ENCODE peak calls at places on chromosomes 5 and 9, in ten cellular contexts. F is lower lobe of right lung; G is gastrocnemius medialis; I is suprapubic skin; J is A549; Q is cardiac muscle cell; S is naive thymus-derived CD4-positive, alpha-beta T cell; Z is Peyer's patch; R is AG04450; E is right lobe of liver. D is an unnamed sample.

GRCh38 chr9:126752376-126752775 is 52.5 kb upstream of the ZBTB43 start:
- DNase-seq in I (no peak), Z (no peak), J (no peak), R (no peak), E (no peak), S (no peak), F (no peak), Q (no peak), G (no peak), D (no peak)

GRCh38 chr5:124162782-124163532 is 583.5 kb downstream of the ZNF608 start:
- DNase-seq in E (no peak), S (no peak), R (no peak), F (no peak), I (no peak), Q (no peak), G (no peak), Z (peak), J (no peak), D (peak)

GRCh38 chr9:13717356-13718057 is 438.0 kb upstream of the MPDZ start:
- DNase-seq in I (no peak), R (no peak), G (no peak), S (no peak), Z (no peak), J (no peak), Q (peak), E (no peak), F (no peak), D (no peak)

GRCh38 chr9:73470766-73471165 is 319.1 kb downstream of the ANXA1 start:
- DNase-seq in Z (no peak), J (no peak), G (no peak), I (no peak), E (no peak), S (no peak), Q (no peak), F (no peak), R (no peak), D (no peak)

GRCh38 chr5:140190868-140191209 is 15.9 kb downstream of the CYSTM1 start:
- DNase-seq in I (no peak), J (no peak), Q (no peak), S (no peak), R (no peak), Z (no peak), E (no peak), F (no peak), G (no peak), D (no peak)

GRCh38 chr5:142313693-142314092 is 11.1 kb downstream of the SPRY4 start:
- DNase-seq in E (no peak), S (no peak), R (no peak), Q (peak), I (no peak), J (no peak), G (no peak), Z (no peak), F (no peak), D (no peak)

GRCh38 chr5:167819406-167819805 is 472.0 kb upstream of the WWC1 start:
- DNase-seq in E (no peak), S (no peak), I (no peak), G (no peak), R (no peak), Q (no peak), F (no peak), J (no peak), Z (no peak), D (no peak)

GRCh38 chr9:112747094-112747493 is 3.5 kb upstream of the SNX30 start:
- DNase-seq in S (no peak), Q (no peak), J (no peak), R (no peak), E (no peak), F (no peak), Z (no peak), I (no peak), G (no peak), D (peak)

GRCh38 chr5:27682600-27682999 is 644.2 kb upstream of the CDH9 start:
- DNase-seq in E (no peak), Z (no peak), I (no peak), G (no peak), J (no peak), F (no peak), R (no peak), S (no peak), Q (peak), D (no peak)

GRCh38 chr9:98094316-98094715 is 24.7 kb downstream of the TRIM14 start:
- DNase-seq in J (no peak), Q (no peak), R (no peak), F (no peak), E (no peak), G (no peak), S (no peak), I (peak), Z (peak), D (no peak)

GRCh38 chr5:161925960-161926359 is 78.0 kb downstream of the GABRA1 start:
- DNase-seq in S (no peak), J (no peak), Z (no peak), R (no peak), Q (no peak), F (no peak), E (no peak), I (no peak), G (no peak), D (no peak)

GRCh38 chr5:68224561-68225187 is 9.1 kb downstream of the PIK3R1 start:
- DNase-seq in F (no peak), I (no peak), Q (peak), Z (no peak), E (no peak), R (no peak), S (no peak), G (no peak), J (no peak), D (no peak)

GRCh38 chr9:91197232-91198181 is 164.2 kb downstream of the AUH start:
- DNase-seq in Z (peak), R (peak), G (peak), J (peak), I (peak), E (peak), Q (peak), F (peak), S (no peak), D (peak)

GRCh38 chr9:134376386-134377142 is 50.3 kb downstream of the RXRA start:
- DNase-seq in G (peak), R (no peak), I (no peak), J (no peak), E (peak), Q (no peak), F (no peak), Z (no peak), S (no peak), D (no peak)
- H3K27ac ChIP-seq in G (peak), R (no peak), I (peak), J (peak), E (peak), Q (no peak), F (peak), Z (peak), S (no peak), D (peak)

GRCh38 chr9:124550080-124550479 is 42.9 kb upstream of the NR5A1 start:
- DNase-seq in S (no peak), Z (no peak), R (no peak), I (no peak), E (no peak), Q (no peak), G (no peak), F (no peak), J (no peak), D (no peak)

GRCh38 chr9:124553738-124554137 is 46.5 kb upstream of the NR5A1 start:
- DNase-seq in Z (no peak), R (peak), F (no peak), J (no peak), S (no peak), Q (peak), I (no peak), G (no peak), E (no peak), D (no peak)

GRCh38 chr9:124555043-124555442 is 47.8 kb upstream of the NR5A1 start:
- DNase-seq in G (no peak), E (no peak), R (no peak), Z (no peak), I (no peak), J (no peak), F (no peak), S (no peak), Q (no peak), D (no peak)

DNA sequence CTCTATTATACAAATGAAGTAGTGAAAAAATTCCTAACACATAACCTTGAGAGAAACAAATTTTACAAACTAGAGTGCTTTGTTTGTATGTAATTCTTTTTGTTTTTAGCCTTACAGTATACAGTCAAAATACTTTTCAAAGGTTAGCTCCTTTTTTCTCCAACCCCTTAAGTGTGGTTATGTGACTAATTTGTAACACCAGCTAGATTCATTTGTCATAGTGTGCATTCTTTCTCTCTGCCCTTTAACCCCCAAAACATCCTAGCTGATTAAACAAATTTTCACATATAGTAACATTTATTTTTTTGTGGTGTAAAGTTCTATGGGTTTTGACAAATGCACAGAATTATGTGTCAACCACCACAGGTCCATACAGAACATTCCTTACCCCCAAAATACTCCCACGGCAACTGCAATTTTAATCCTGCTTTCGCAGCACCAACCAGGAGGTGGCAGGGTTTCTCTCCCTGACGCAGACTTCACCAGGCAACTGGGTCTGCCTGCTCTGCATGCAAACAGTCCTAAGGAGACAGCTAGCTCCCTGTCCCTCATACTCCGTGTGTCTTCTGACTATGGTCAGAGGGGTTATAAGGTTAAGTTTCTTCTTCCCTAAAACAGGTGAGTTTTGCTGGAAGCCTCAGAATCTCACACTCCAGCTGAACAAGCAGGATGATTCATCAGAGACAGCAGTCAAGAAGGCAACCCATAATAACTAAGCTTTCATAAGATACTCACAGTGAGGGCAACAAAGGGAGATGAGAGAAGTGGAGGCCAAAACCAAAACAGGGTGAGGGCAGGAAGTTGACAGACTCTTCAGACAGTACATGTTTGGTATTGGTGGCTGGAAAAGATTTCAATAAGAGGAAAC is 44.5 kb upstream of the NR5A1 start:
- DNase-seq in Q (peak), R (peak), I (no peak), G (no peak), F (peak), J (peak), S (peak), Z (peak), E (peak), D (no peak)
- H3K27ac ChIP-seq in Q (peak), R (no peak), I (no peak), G (no peak), F (no peak), J (peak), S (no peak), Z (no peak), E (no peak), D (no peak)

GRCh38 chr5:57199866-57200265 is 26.0 kb downstream of the GPBP1 start:
- DNase-seq in J (no peak), Z (no peak), I (no peak), R (no peak), S (no peak), E (no peak), Q (no peak), F (peak), G (no peak), D (no peak)
- H3K27ac ChIP-seq in J (no peak), Z (no peak), I (no peak), R (no peak), S (peak), E (no peak), Q (no peak), F (no peak), G (peak), D (no peak)

GRCh38 chr9:133122605-133122934 is 1.5 kb upstream of the RALGDS start:
- DNase-seq in E (no peak), Q (no peak), F (no peak), J (no peak), R (no peak), S (no peak), Z (no peak), I (no peak), G (no peak), D (no peak)

GRCh38 chr9:133122167-133122550 is 1.1 kb upstream of the RALGDS start:
- DNase-seq in Q (no peak), G (no peak), I (no peak), F (no peak), Z (no peak), S (no peak), J (no peak), R (no peak), E (no peak), D (no peak)

GRCh38 chr9:133120343-133121199 is 469 bp downstream of the RALGDS start:
- DNase-seq in G (no peak), I (no peak), R (no peak), Z (no peak), E (no peak), J (no peak), Q (no peak), F (no peak), S (no peak), D (no peak)

GRCh38 chr9:133122935-133123611 is 2.0 kb upstream of the RALGDS start:
- DNase-seq in E (no peak), Q (peak), R (no peak), S (no peak), G (no peak), Z (peak), F (no peak), I (no peak), J (no peak), D (no peak)

DNA sequence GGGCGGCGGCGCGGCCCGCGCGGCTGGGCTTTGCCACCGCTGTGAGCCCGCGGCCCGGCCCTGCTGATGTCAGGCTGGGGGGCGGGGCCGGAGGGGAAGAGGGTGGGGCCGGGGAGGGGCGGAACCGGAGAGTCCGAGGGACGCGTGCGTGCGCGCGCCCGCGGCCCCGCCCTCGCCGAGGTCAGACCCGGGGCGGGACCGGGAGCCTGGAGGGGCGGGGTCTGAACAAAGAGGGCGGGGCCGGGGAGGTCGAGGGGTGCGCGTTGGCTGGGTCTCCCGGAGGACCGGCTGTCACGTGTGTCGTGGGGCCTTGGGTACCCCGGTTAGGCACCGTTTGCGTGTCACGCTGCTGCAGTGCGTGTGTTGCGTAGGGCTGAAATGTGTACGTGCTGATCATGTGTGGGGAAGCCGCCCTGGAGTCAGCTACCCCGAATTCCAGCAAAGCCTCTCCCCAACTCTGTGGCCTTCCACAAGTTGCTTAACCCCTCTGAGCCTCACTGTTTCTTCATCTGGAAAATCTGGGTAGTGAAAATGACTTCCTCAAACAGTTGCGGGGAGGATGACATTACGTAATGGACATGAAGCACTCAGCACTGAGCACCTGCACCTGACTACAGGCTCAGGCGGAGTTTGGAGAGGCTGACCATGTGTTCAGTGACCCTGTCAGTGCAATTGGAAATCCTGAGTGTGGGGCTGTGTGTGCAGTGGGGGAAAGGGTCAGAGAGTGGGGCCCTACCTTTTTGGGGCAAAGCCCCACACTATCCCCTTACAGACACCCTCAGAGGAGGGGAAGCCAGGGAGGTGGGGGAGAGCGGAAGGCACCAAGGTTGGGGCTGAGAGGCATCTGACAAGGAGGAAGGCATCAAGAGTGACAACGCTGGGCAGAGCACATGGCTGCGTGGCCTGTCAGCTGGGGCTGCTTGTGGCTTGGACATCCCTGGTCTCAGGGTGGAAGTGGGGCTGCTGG is at the start of gene RALGDS:
- DNase-seq in R (no peak), F (peak), Z (peak), S (peak), E (peak), G (peak), I (peak), Q (peak), J (peak), D (peak)
- H3K27ac ChIP-seq in R (peak), F (peak), Z (peak), S (peak), E (peak), G (peak), I (peak), Q (peak), J (peak), D (peak)

D was measured in caudate nucleus.